ENCODE peak calls at places on chromosomes 3 and 15, in four cellular contexts. One of them, this sample, is unnamed.
A peak's percentile ranks its signal among the peaks of the same experiment; 100 is the strongest.

GRCh38 chr3:81823882-81824395 is 62.5 kb upstream of the GBE1 start:
- DNase-seq in neuronal stem cell: no peak
- DNase-seq in prostate gland: no peak
- DNase-seq in aorta: no peak
- DNase-seq in this sample: no peak

GRCh38 chr15:91520848-91521247 is 332.7 kb upstream of the SLCO3A1 start:
- DNase-seq in neuronal stem cell: no peak
- DNase-seq in prostate gland: no peak
- DNase-seq in aorta: no peak
- DNase-seq in this sample: no peak

GRCh38 chr15:88636039-88636438 is 2.8 kb upstream of the ISG20 start:
- DNase-seq in neuronal stem cell: no peak
- DNase-seq in prostate gland: peak; percentile 58
- DNase-seq in aorta: no peak
- DNase-seq in this sample: no peak

GRCh38 chr3:115667175-115668065 is 44.1 kb downstream of the GAP43 start:
- DNase-seq in neuronal stem cell: no peak
- DNase-seq in prostate gland: no peak
- DNase-seq in aorta: no peak
- DNase-seq in this sample: no peak

GRCh38 chr3:152399374-152399773 is 130.6 kb downstream of the MBNL1 start:
- DNase-seq in neuronal stem cell: no peak
- DNase-seq in prostate gland: no peak
- DNase-seq in aorta: no peak
- DNase-seq in this sample: no peak

GRCh38 chr3:171162986-171163723 is 136.6 kb upstream of the SLC2A2 start:
- DNase-seq in neuronal stem cell: no peak
- DNase-seq in prostate gland: no peak
- DNase-seq in aorta: no peak
- DNase-seq in this sample: no peak

GRCh38 chr3:116663161-116663885 is 46.3 kb upstream of the TUSC7 start:
- DNase-seq in neuronal stem cell: no peak
- DNase-seq in prostate gland: no peak
- DNase-seq in aorta: no peak
- DNase-seq in this sample: no peak

GRCh38 chr3:177263615-177264365 is 66.5 kb upstream of the TBL1XR1 start:
- DNase-seq in neuronal stem cell: no peak
- DNase-seq in prostate gland: no peak
- DNase-seq in aorta: no peak
- DNase-seq in this sample: no peak

GRCh38 chr15:70053006-70053702 is 44.6 kb downstream of the TLE3 start:
- DNase-seq in neuronal stem cell: no peak
- DNase-seq in prostate gland: no peak
- DNase-seq in aorta: no peak
- DNase-seq in this sample: peak; percentile 62

GRCh38 chr3:42263354-42264346 is 2.3 kb downstream of the CCK start:
- DNase-seq in neuronal stem cell: peak; percentile 18
- DNase-seq in prostate gland: no peak
- DNase-seq in aorta: no peak
- DNase-seq in this sample: no peak

GRCh38 chr15:53477981-53478766 is 281.3 kb downstream of the WDR72 start:
- DNase-seq in neuronal stem cell: no peak
- DNase-seq in prostate gland: no peak
- DNase-seq in aorta: no peak
- DNase-seq in this sample: no peak

GRCh38 chr15:53482055-53482454 is 277.4 kb downstream of the WDR72 start:
- DNase-seq in neuronal stem cell: no peak
- DNase-seq in prostate gland: no peak
- DNase-seq in aorta: no peak
- DNase-seq in this sample: no peak
- H3K4me3 ChIP-seq in neuronal stem cell: no peak overlapping the region
- H3K4me3 ChIP-seq in prostate gland: no peak overlapping the region
- H3K4me3 ChIP-seq in aorta: no peak overlapping the region
- H3K4me3 ChIP-seq in this sample: no peak overlapping the region

DNA sequence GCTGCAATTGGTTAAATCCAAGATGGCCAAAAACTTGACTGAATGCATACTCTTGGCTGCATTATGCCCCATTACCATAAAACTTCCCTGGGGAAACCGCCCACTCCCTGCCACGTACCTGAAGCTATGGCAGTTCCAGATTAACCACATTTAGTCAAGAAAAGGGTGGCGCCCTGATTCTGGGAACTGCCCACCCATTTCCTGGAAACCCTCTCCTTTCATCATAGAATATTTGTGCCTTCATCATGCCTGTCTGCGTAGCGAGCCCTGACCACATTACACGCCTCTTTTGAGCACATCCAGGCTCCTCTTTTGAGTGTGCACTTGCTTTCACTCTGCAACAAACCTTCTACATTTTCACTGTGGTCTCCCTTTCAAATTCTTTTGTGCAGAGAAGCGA is 5.2 kb downstream of the LINS1 start:
- DNase-seq in neuronal stem cell: no peak
- DNase-seq in prostate gland: peak; percentile 24
- DNase-seq in aorta: peak; percentile 48
- DNase-seq in this sample: no peak
- H3K4me1 ChIP-seq in neuronal stem cell: peaks cover 3% of the 10 kb centered on the region
- H3K4me1 ChIP-seq in prostate gland: peaks cover 7% of the 10 kb centered on the region
- H3K4me1 ChIP-seq in aorta: no peaks in the 10 kb centered on the region
- H3K4me1 ChIP-seq in this sample: peaks cover 22% of the 10 kb centered on the region

DNA sequence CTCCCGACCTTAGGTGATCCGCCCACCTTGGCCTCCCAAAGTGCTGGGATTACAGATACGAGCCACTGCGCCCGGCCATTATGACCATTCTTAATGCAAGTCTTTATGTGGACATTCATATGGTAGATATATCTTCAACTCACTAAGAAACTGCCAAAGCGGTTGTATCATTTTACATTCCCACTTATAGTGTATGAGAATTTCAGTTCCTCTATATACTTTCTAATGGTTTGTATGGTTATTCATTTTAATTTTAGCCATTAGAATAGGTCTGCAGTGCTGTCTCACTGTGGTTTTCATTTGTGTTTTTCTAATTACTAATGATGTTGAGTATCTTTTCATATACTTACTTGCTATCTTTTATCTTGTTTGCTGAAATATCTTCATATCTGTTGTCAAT is 32.5 kb downstream of the TCF12 start:
- DNase-seq in neuronal stem cell: no peak
- DNase-seq in prostate gland: no peak
- DNase-seq in aorta: no peak
- DNase-seq in this sample: no peak
- H3K9me3 ChIP-seq in neuronal stem cell: peaks cover 45% of the 10 kb centered on the region
- H3K9me3 ChIP-seq in prostate gland: no peaks in the 10 kb centered on the region
- H3K9me3 ChIP-seq in aorta: no peaks in the 10 kb centered on the region
- H3K9me3 ChIP-seq in this sample: peaks cover under 1% of the 10 kb centered on the region

GRCh38 chr15:25056484-25057429 is 102.0 kb downstream of the SNRPN start:
- DNase-seq in neuronal stem cell: no peak
- DNase-seq in prostate gland: no peak
- DNase-seq in aorta: no peak
- DNase-seq in this sample: no peak
- H3K4me3 ChIP-seq in neuronal stem cell: peak overlapping the region; percentile 34
- H3K4me3 ChIP-seq in prostate gland: no peak overlapping the region
- H3K4me3 ChIP-seq in aorta: no peak overlapping the region
- H3K4me3 ChIP-seq in this sample: no peak overlapping the region

GRCh38 chr15:77067691-77068367 is 3.1 kb downstream of the TSPAN3 start:
- DNase-seq in neuronal stem cell: no peak
- DNase-seq in prostate gland: no peak
- DNase-seq in aorta: no peak
- DNase-seq in this sample: no peak
- H3K4me1 ChIP-seq in neuronal stem cell: peaks cover 5% of the 10 kb centered on the region
- H3K4me1 ChIP-seq in prostate gland: no peaks in the 10 kb centered on the region
- H3K4me1 ChIP-seq in aorta: peaks cover 5% of the 10 kb centered on the region
- H3K4me1 ChIP-seq in this sample: peaks cover 46% of the 10 kb centered on the region

GRCh38 chr3:150216041-150216811 is 191.9 kb upstream of the TSC22D2 start:
- DNase-seq in neuronal stem cell: no peak
- DNase-seq in prostate gland: peak; percentile 16
- DNase-seq in aorta: peak; percentile 85
- DNase-seq in this sample: peak; percentile 82
- H3K9me3 ChIP-seq in neuronal stem cell: peaks cover 6% of the 10 kb centered on the region
- H3K9me3 ChIP-seq in prostate gland: no peaks in the 10 kb centered on the region
- H3K9me3 ChIP-seq in aorta: no peaks in the 10 kb centered on the region
- H3K9me3 ChIP-seq in this sample: no peaks in the 10 kb centered on the region

DNA sequence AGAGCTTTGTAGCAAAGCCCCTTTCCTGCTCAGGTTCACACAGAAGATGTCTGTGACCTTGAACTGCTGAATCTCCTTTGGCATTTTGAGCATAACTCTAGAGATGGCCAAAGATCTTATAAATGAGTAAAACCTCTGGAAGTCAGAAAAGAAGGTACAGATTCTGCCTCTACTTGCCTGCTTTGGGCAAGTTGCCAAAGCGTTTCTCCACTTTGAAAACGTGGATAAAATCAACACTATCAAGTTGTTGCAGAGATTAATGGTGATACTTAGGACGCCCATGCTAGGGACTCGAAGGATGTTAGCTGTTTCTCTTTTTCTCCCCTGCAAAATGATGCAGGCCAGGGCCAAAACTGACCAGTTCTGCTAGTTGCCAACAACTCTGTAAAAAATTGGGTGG is 68.0 kb upstream of the CMTM7 start:
- DNase-seq in neuronal stem cell: no peak
- DNase-seq in prostate gland: no peak
- DNase-seq in aorta: no peak
- DNase-seq in this sample: no peak
- H3K4me3 ChIP-seq in neuronal stem cell: no peak overlapping the region
- H3K4me3 ChIP-seq in prostate gland: no peak overlapping the region
- H3K4me3 ChIP-seq in aorta: no peak overlapping the region
- H3K4me3 ChIP-seq in this sample: no peak overlapping the region

This sample was measured in tibial artery.